ENCODE peak calls at places on chromosomes 6 and 20, in five cellular contexts. Q, R, W, G and Y are unnamed samples. For H3K27me3 and H3K36me3, the result is how much of the 10 kb centered on the place peaks cover.

GRCh38 chr6:160007581-160007980 is 38.7 kb downstream of the IGF2R start:
- DNase-seq in Q (no peak), R (no peak), W (no peak), G (no peak), Y (no peak)

GRCh38 chr20:58867211-58867610 is 14.7 kb downstream of the GNAS start:
- DNase-seq in Q (no peak), R (no peak), W (peak), G (no peak), Y (no peak)

GRCh38 chr6:36618366-36619355 is 24.5 kb downstream of the SRSF3 start:
- DNase-seq in Q (no peak), R (no peak), W (no peak), G (no peak), Y (no peak)

GRCh38 chr20:38674178-38675133 is 49.8 kb upstream of the SLC32A1 start:
- DNase-seq in Q (peak), R (no peak), W (no peak), G (peak), Y (peak)

GRCh38 chr20:47360207-47360488 is 3.6 kb upstream of the ZMYND8 start:
- DNase-seq in Q (no peak), R (no peak), W (no peak), G (peak), Y (no peak)

GRCh38 chr6:16480780-16481179 is 242.4 kb downstream of the GMPR start:
- DNase-seq in Q (no peak), R (no peak), W (no peak), G (no peak), Y (no peak)

GRCh38 chr6:55778704-55779103 is 96.7 kb downstream of the BMP5 start:
- DNase-seq in Q (no peak), R (no peak), W (no peak), G (no peak), Y (no peak)

GRCh38 chr6:16496210-16496609 is 257.8 kb downstream of the GMPR start:
- DNase-seq in Q (no peak), R (no peak), W (no peak), G (no peak), Y (no peak)

GRCh38 chr6:129276986-129277385 is 394.0 kb downstream of the LAMA2 start:
- DNase-seq in Q (no peak), R (no peak), W (no peak), G (no peak), Y (no peak)

GRCh38 chr6:63904844-63905243 is 269.2 kb downstream of the PHF3 start:
- DNase-seq in Q (no peak), R (no peak), W (no peak), G (peak), Y (no peak)

GRCh38 chr6:37149750-37150149 is 20.2 kb upstream of the PIM1 start:
- DNase-seq in Q (no peak), R (no peak), W (no peak), G (no peak), Y (no peak)

GRCh38 chr6:44135875-44136274 is 8.5 kb downstream of the TMEM63B start:
- DNase-seq in Q (no peak), R (no peak), W (no peak), G (no peak), Y (peak)

GRCh38 chr20:35991142-35991771 is 22.9 kb downstream of the CNBD2 start:
- DNase-seq in Q (no peak), R (no peak), W (no peak), G (peak), Y (no peak)

GRCh38 chr6:70381436-70381786 is 31.9 kb upstream of the FAM135A start:
- DNase-seq in Q (no peak), R (no peak), W (no peak), G (no peak), Y (no peak)

GRCh38 chr6:15628499-15629131 is 34.2 kb downstream of the DTNBP1 start:
- DNase-seq in Q (peak), R (no peak), W (no peak), G (peak), Y (no peak)

GRCh38 chr6:48765352-48765961 is 654.5 kb upstream of the PTCHD4 start:
- DNase-seq in Q (no peak), R (no peak), W (no peak), G (peak), Y (peak)

GRCh38 chr6:158819213-158819976 is at the start of gene EZR:
- DNase-seq in Q (peak), R (peak), W (peak), G (peak), Y (peak)

GRCh38 chr6:131293472-131293911 is 158.2 kb downstream of the AKAP7 start:
- DNase-seq in Q (no peak), R (no peak), W (no peak), G (peak), Y (no peak)

GRCh38 chr6:50925548-50925947 is 106.9 kb downstream of the TFAP2B start:
- DNase-seq in Q (no peak), R (no peak), W (no peak), G (no peak), Y (no peak)

GRCh38 chr6:157600807-157601206 is 219.8 kb downstream of the ZDHHC14 start:
- DNase-seq in Q (no peak), R (no peak), W (no peak), G (no peak), Y (no peak)

GRCh38 chr6:35663447-35664235 is 25.1 kb downstream of the FKBP5 start:
- DNase-seq in Q (no peak), R (no peak), W (no peak), G (no peak), Y (peak)

GRCh38 chr6:153553627-153554026 is 422.5 kb upstream of the RGS17 start:
- DNase-seq in Q (no peak), R (no peak), W (no peak), G (peak), Y (peak)

GRCh38 chr20:38875170-38875993 is 50.8 kb upstream of the FAM83D start:
- DNase-seq in Q (peak), R (peak), W (no peak), G (no peak), Y (no peak)

GRCh38 chr20:25042531-25043498 is 15.1 kb downstream of the ACSS1 start:
- DNase-seq in Q (peak), R (peak), W (no peak), G (no peak), Y (peak)

GRCh38 chr6:7228662-7229375 is 84.2 kb downstream of the SSR1 start:
- DNase-seq in Q (no peak), R (no peak), W (no peak), G (no peak), Y (peak)

GRCh38 chr6:106807946-106808611 is 166.4 kb downstream of the CD24 start:
- DNase-seq in Q (no peak), R (no peak), W (no peak), G (no peak), Y (no peak)

GRCh38 chr6:28727559-28728211 is 196.1 kb downstream of the TRIM27 start:
- DNase-seq in Q (no peak), R (no peak), W (no peak), G (no peak), Y (no peak)

GRCh38 chr20:33947709-33948295 is 45.9 kb upstream of the RALY start:
- DNase-seq in Q (peak), R (peak), W (no peak), G (peak), Y (peak)

GRCh38 chr6:12545837-12546658 is 170.5 kb upstream of the PHACTR1 start:
- DNase-seq in Q (no peak), R (no peak), W (no peak), G (no peak), Y (no peak)

GRCh38 chr20:62768815-62769287 is 27.4 kb upstream of the MRGBP start:
- DNase-seq in Q (no peak), R (no peak), W (no peak), G (peak), Y (no peak)

GRCh38 chr6:5081955-5082354 is 3.2 kb upstream of the PPP1R3G start:
- DNase-seq in Q (no peak), R (no peak), W (no peak), G (no peak), Y (no peak)

GRCh38 chr6:5083307-5083583 is 1.9 kb upstream of the PPP1R3G start:
- DNase-seq in Q (no peak), R (no peak), W (no peak), G (no peak), Y (no peak)

GRCh38 chr6:5083813-5084191 is 1.3 kb upstream of the PPP1R3G start:
- DNase-seq in Q (no peak), R (no peak), W (no peak), G (no peak), Y (no peak)

GRCh38 chr6:5081182-5081581 is 4.0 kb upstream of the PPP1R3G start:
- DNase-seq in Q (no peak), R (no peak), W (no peak), G (no peak), Y (no peak)

DNA sequence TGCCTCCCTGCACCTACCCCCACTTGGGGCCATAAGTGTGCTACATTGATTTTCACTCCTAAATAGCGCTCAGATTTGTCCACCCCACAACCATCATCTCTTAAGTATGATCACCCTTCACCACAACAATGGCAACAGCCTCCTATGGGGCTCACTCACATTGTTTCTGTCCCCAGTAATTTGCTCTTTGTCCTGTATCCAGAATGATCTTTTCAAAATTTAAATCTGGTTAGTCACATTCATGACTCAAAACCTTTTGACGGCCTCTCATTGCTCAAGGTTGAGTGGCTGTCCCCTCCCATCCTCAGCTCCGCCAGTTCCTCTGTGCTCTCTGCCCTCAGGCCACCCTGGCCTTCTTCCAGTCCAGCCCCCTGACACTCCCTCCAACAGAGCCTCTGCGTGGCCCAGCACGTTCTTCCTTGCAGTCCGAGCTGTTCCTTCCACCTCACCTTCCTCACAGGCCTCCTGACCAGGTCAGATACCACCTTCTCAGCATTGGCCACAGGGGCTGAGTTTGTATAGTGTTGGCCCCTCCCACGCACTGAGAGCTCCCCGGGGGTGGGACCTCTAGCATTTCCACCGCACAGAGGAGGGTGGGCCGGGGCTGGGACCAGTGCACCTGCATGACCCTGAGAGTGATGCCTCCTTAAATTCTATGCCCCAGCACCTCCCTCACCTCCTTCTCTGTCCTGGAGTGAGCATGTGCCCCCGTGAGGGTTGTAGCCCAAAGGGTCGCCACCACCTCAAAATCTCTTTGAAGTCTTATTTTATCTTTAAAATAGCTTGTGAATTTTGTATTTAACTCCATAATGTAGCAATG is 2.4 kb upstream of the PPP1R3G start:
- DNase-seq in Q (no peak), R (no peak), W (no peak), G (peak), Y (no peak)
- H3K4me3 ChIP-seq in Q (no peak), R (no peak), W (no peak), G (no peak), Y (no peak)

DNA sequence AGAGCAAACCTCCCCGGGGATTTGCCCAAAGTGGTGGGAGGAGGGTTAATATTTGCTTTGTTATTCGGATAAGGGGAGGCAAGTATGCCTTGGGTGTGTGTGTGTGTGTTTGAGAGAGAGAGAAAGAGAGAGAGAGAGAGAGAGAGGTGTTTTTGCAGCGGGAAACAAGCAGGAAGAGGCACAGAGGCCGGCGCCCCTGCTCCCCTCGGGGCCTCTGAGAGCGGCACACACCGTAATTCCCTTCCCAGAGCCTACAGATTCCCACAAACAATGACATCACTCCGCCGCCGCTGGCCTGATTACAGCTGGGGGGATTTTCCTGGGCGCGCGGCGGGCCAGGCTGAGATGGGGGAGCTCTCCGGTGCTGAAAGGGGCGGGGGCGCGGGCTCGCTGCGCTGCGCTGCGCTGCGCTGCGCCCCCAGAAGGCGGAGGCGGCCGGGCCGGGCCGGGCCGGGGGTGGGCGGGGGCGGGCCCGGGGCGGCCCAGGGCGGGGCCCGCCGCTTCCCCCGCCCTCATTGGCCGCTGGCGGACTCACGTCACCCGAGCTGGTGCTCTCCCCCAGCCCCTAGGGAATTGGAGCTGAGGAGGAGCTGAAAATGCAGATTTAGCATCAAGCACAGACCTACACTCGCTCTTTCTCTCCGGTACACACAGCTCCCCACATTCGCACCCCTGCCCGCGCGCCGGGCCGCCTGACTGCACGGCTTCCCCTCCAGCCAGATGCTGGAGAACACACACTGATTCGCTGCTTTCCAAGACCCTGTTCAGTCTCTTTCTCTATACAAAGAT is at the start of gene PCSK2:
- DNase-seq in Q (no peak), R (no peak), W (no peak), G (peak), Y (peak)
- H3K27me3 ChIP-seq in Q (under half), R (under half), W (under half), G (half or more), Y (under half)

GRCh38 chr20:49956689-49957443 is 20.7 kb downstream of the RNF114 start:
- DNase-seq in Q (no peak), R (no peak), W (no peak), G (no peak), Y (no peak)

GRCh38 chr20:49957487-49957938 is 21.3 kb downstream of the RNF114 start:
- DNase-seq in Q (no peak), R (no peak), W (no peak), G (no peak), Y (no peak)

GRCh38 chr20:49951160-49951559 is 15.0 kb downstream of the RNF114 start:
- DNase-seq in Q (no peak), R (no peak), W (no peak), G (no peak), Y (no peak)

GRCh38 chr20:49955167-49955566 is 19.0 kb downstream of the RNF114 start:
- DNase-seq in Q (no peak), R (no peak), W (no peak), G (no peak), Y (no peak)
- H3K36me3 ChIP-seq in Q (under half), R (under half), W (under half), G (under half), Y (under half)

GRCh38 chr6:24646771-24647170 is 780 bp upstream of the KIAA0319 start:
- DNase-seq in Q (no peak), R (no peak), W (no peak), G (peak), Y (no peak)
- H3K4me3 ChIP-seq in Q (no peak), R (no peak), W (no peak), G (no peak), Y (no peak)

GRCh38 chr20:61682114-61682997 is 383.3 kb downstream of the TAF4 start:
- DNase-seq in Q (no peak), R (no peak), W (no peak), G (no peak), Y (no peak)
- H3K27me3 ChIP-seq in Q (under half), R (under half), W (under half), G (under half), Y (under half)

DNA sequence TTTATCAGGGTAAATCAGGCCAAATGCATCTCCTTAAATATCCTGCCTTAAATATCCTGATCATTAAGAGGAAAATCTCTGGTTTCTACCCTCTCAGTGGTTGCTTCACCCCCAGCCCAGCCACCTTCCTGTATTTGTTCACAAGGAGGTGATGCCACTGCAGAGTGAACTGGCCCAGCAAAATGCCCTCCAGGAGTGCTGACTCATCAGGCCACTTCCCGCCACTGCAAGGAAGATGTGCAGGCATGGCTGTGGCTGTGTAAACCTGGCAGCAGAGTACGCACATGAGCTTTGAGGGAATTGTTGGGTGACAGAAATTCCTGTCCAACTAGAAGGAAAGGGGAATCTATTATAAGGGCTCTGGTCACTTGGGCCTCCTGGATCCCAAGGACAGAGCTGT is 13.8 kb downstream of the NQO2 start:
- DNase-seq in Q (no peak), R (no peak), W (no peak), G (no peak), Y (peak)
- H3K36me3 ChIP-seq in Q (under half), R (under half), W (under half), G (under half), Y (under half)

DNA sequence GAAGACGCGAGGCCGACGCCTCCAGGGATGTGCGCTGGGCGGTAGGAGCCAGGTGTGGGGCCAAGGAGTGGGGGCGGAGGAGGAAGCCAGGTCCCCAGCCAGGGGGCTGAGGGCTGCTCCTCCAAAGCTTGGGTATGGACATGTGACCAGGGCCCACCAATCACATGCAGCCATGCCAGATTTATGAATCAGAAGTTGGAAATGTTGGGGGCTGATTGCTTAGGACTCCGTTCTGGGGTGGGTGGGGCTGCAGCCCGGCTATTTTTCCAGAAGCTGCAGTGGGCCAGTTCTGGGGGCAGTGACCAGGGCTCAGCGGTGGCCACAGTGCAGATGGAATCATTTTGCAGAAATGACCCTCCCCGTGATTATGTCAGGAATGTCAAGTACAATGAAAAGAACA is 96.0 kb downstream of the CEBPB start:
- DNase-seq in Q (no peak), R (no peak), W (peak), G (peak), Y (peak)
- H3K4me3 ChIP-seq in Q (no peak), R (no peak), W (no peak), G (no peak), Y (no peak)

GRCh38 chr20:61257596-61257995 is 5.5 kb downstream of the CDH4 start:
- DNase-seq in Q (no peak), R (no peak), W (no peak), G (peak), Y (no peak)
- H3K27me3 ChIP-seq in Q (under half), R (under half), W (under half), G (half or more), Y (under half)

GRCh38 chr6:116115781-116116180 is 10.2 kb downstream of the COL10A1 start:
- DNase-seq in Q (no peak), R (no peak), W (no peak), G (no peak), Y (no peak)

GRCh38 chr6:116113386-116113785 is 12.5 kb downstream of the COL10A1 start:
- DNase-seq in Q (no peak), R (no peak), W (no peak), G (no peak), Y (no peak)

GRCh38 chr6:116106146-116106545 is 5.5 kb downstream of the NT5DC1 start:
- DNase-seq in Q (no peak), R (no peak), W (no peak), G (no peak), Y (no peak)

GRCh38 chr6:116108836-116109235 is 8.2 kb downstream of the NT5DC1 start:
- DNase-seq in Q (no peak), R (no peak), W (no peak), G (no peak), Y (no peak)

DNA sequence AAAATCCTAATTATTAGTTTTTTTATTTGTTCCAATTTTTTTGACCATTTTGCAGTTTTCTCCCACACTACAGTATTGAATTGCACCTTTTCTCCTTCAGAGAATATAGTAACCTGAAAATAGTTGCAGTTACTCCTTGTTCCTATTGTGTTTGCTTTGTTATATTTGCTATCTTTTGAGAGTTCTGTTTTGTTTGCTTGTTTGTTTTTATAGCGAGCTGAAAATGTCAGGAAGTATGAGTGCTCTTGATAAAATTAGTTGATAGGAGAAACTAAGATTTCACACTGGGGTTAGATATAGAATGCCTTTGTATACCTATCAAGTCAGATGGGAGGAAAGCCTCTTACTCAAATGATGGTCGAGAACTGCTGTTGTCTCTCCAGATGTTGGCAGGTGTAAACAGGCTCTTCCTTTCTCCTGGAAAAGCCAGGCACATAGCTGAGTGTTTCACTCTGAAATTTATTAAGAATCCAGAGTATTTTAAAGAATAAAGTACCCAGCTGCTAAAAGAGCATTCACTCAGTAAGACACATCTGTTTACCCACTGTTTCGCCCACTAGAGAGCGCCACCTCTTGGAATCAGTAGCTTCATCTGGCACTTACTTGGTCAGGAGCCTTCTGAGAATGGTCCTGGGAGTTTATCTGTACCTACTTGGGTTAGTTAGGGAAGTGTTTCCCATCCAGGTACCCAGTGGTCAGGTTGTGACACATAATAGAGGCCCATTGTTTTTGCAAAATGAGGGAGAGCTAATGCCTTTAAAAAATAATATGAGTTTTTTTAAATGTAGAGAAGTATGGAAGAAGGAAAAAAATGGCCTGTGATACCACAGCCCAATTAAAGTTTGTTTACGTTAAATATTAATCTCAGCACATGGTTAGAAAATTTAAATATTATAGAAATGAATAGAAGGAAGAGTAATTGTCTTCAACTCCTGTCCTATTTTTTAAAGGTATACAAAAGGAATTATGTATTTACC is 11.2 kb downstream of the NT5DC1 start:
- DNase-seq in Q (no peak), R (no peak), W (no peak), G (peak), Y (peak)
- H3K36me3 ChIP-seq in Q (under half), R (under half), W (under half), G (under half), Y (under half)